ENCODE peak calls at places on chromosome 15, in seven cellular contexts. B is A549; T is mesenchymal stem cell; N is mucosa of gallbladder; Q is astrocyte of the cerebellum; A is CD4-positive, alpha-beta memory T cell; O is transverse colon. U is an unnamed sample.

GRCh38 chr15:83379574-83379973 is 67.6 kb upstream of the SH3GL3 start:
- DNase-seq in B (peak; percentile 70), T (peak; percentile 16), N (no peak), Q (no peak), A (no peak), O (no peak), U (no peak)

GRCh38 chr15:65732698-65733097 is 59.4 kb downstream of the DENND4A start:
- DNase-seq in B (no peak), T (no peak), N (no peak), Q (no peak), A (no peak), O (no peak), U (no peak)

GRCh38 chr15:100712226-100712625 is 109.8 kb downstream of the ASB7 start:
- DNase-seq in B (no peak), T (no peak), N (peak; percentile 73), Q (no peak), A (no peak), O (peak; percentile 25), U (no peak)

GRCh38 chr15:82882250-82882928 is 70.1 kb downstream of the HOMER2 start:
- DNase-seq in B (no peak), T (no peak), N (no peak), Q (no peak), A (no peak), O (no peak), U (no peak)

GRCh38 chr15:52083603-52084002 is 29.0 kb downstream of the BCL2L10 start:
- DNase-seq in B (no peak), T (no peak), N (no peak), Q (no peak), A (no peak), O (no peak), U (no peak)

GRCh38 chr15:76996526-76997401 is 1.8 kb downstream of the PSTPIP1 start:
- DNase-seq in B (no peak), T (no peak), N (no peak), Q (no peak), A (peak; percentile 81), O (no peak), U (no peak)

GRCh38 chr15:92624401-92624991 is 31.1 kb downstream of the FAM174B start:
- DNase-seq in B (no peak), T (no peak), N (no peak), Q (no peak), A (no peak), O (peak; percentile 19), U (peak; percentile 75)

GRCh38 chr15:41512512-41513281 is 930 bp downstream of the LTK start:
- DNase-seq in B (no peak), T (no peak), N (no peak), Q (no peak), A (no peak), O (peak; percentile 61), U (peak; percentile 66)

GRCh38 chr15:100905855-100906254 is 13.3 kb upstream of the LRRK1 start:
- DNase-seq in B (no peak), T (no peak), N (no peak), Q (no peak), A (no peak), O (no peak), U (no peak)

GRCh38 chr15:41494190-41494921 is 682 bp downstream of the ITPKA start:
- DNase-seq in B (peak; percentile 18), T (no peak), N (no peak), Q (no peak), A (peak; percentile 44), O (peak; percentile 46), U (peak; percentile 58)